ENCODE peak calls at places on chromosomes 12 and 14, in ten cellular contexts. J, O, G, R, H, P, F, I, A and Y are unnamed samples. For H3K36me3, the result is how much of the 10 kb centered on the place peaks cover.

GRCh38 chr14:24172871-24173281 is 996 bp downstream of the REC8 start:
- DNase-seq in J (no peak), O (no peak), G (no peak), R (no peak), H (no peak), P (no peak), F (peak), I (no peak), A (no peak), Y (no peak)

GRCh38 chr12:124881123-124881522 is 17.5 kb upstream of the SCARB1 start:
- DNase-seq in J (peak), O (no peak), G (no peak), R (peak), H (no peak), P (no peak), F (no peak), I (no peak), A (no peak), Y (no peak)

GRCh38 chr12:75628916-75629315 is 117.5 kb upstream of the KRR1 start:
- DNase-seq in J (no peak), O (no peak), G (no peak), R (no peak), H (no peak), P (no peak), F (no peak), I (no peak), A (no peak), Y (no peak)

GRCh38 chr14:50225974-50226297 is 5.4 kb downstream of the SOS2 start:
- DNase-seq in J (no peak), O (no peak), G (no peak), R (no peak), H (no peak), P (peak), F (no peak), I (no peak), A (no peak), Y (no peak)

GRCh38 chr14:46596236-46596635 is 55.3 kb downstream of the RPL10L start:
- DNase-seq in J (peak), O (no peak), G (no peak), R (no peak), H (no peak), P (no peak), F (no peak), I (no peak), A (no peak), Y (no peak)

GRCh38 chr12:79406993-79407392 is 283.8 kb downstream of the PAWR start:
- DNase-seq in J (no peak), O (peak), G (no peak), R (no peak), H (no peak), P (no peak), F (no peak), I (no peak), A (no peak), Y (no peak)

GRCh38 chr14:57963071-57963470 is 97.2 kb upstream of the SLC35F4 start:
- DNase-seq in J (no peak), O (no peak), G (no peak), R (no peak), H (no peak), P (no peak), F (no peak), I (no peak), A (no peak), Y (no peak)

GRCh38 chr12:119758236-119758635 is 90.3 kb downstream of the PRKAB1 start:
- DNase-seq in J (no peak), O (no peak), G (no peak), R (no peak), H (no peak), P (no peak), F (no peak), I (no peak), A (no peak), Y (no peak)

GRCh38 chr12:32248594-32249140 is 142.0 kb downstream of the BICD1 start:
- DNase-seq in J (no peak), O (no peak), G (no peak), R (no peak), H (no peak), P (no peak), F (no peak), I (peak), A (no peak), Y (no peak)

GRCh38 chr14:89473979-89474378 is 56.9 kb upstream of the FOXN3 start:
- DNase-seq in J (no peak), O (peak), G (no peak), R (no peak), H (no peak), P (no peak), F (no peak), I (no peak), A (peak), Y (no peak)

GRCh38 chr14:88030892-88031291 is 26.0 kb downstream of the GPR65 start:
- DNase-seq in J (no peak), O (no peak), G (no peak), R (no peak), H (no peak), P (no peak), F (no peak), I (no peak), A (no peak), Y (no peak)

GRCh38 chr12:27331299-27331926 is 1.2 kb upstream of the BMAL2 start:
- DNase-seq in J (peak), O (peak), G (no peak), R (no peak), H (no peak), P (peak), F (no peak), I (peak), A (peak), Y (no peak)

GRCh38 chr12:43336962-43337555 is 214.9 kb downstream of the ADAMTS20 start:
- DNase-seq in J (peak), O (peak), G (no peak), R (no peak), H (no peak), P (no peak), F (no peak), I (no peak), A (peak), Y (no peak)

GRCh38 chr14:67579636-67580035 is 20.4 kb downstream of the PIGH start:
- DNase-seq in J (no peak), O (no peak), G (peak), R (no peak), H (no peak), P (no peak), F (no peak), I (no peak), A (no peak), Y (no peak)

GRCh38 chr12:76310110-76310509 is 38.1 kb downstream of the BBS10 start:
- DNase-seq in J (peak), O (peak), G (no peak), R (no peak), H (no peak), P (no peak), F (no peak), I (no peak), A (peak), Y (no peak)

GRCh38 chr12:10018390-10018789 is 8.0 kb downstream of the CLEC12B start:
- DNase-seq in J (no peak), O (peak), G (no peak), R (no peak), H (no peak), P (no peak), F (no peak), I (no peak), A (peak), Y (no peak)

GRCh38 chr12:96054262-96054645 is 18.9 kb upstream of the LTA4H start:
- DNase-seq in J (peak), O (no peak), G (no peak), R (no peak), H (no peak), P (no peak), F (no peak), I (no peak), A (no peak), Y (no peak)

DNA sequence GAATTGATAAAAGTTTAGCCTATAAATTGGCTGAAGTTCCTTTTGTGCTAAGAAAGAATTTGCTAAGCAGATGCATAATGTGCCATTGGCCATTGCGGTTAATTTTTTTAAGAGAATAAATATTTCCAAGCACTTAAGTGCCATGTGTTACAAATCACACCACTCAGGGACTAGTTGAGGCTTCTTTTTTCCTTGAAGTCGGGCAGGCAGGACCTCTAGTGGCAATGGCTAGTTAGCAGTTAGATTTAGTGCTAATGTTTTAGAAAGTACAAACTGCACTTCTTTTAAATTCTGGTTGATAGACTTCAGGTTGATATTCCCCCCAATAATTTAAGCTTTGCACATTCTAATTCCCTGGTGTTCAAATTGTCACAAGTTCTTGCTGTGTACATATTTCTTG is 294.3 kb downstream of the APAF1 start:
- DNase-seq in J (peak), O (peak), G (no peak), R (no peak), H (no peak), P (no peak), F (no peak), I (no peak), A (peak), Y (no peak)
- TF ChIP-seq CTCF in J (peak), O (peak), G (no peak), R (peak), H (no peak), P (no peak), F (no peak), I (no peak), A (peak), Y (no peak)

GRCh38 chr14:69055973-69056372 is 76.9 kb upstream of the ACTN1 start:
- DNase-seq in J (no peak), O (no peak), G (no peak), R (no peak), H (no peak), P (no peak), F (no peak), I (no peak), A (no peak), Y (no peak)
- H3K36me3 ChIP-seq in J (under half), O (under half), G (under half), R (under half), H (half or more), P (under half), F (half or more), I (under half), A (under half), Y (under half)

GRCh38 chr12:92029902-92030586 is 115.6 kb downstream of the BTG1 start:
- DNase-seq in J (no peak), O (no peak), G (no peak), R (no peak), H (no peak), P (no peak), F (no peak), I (no peak), A (no peak), Y (no peak)
- H3K27ac ChIP-seq in J (no peak), O (no peak), G (peak), R (peak), H (peak), P (no peak), F (peak), I (no peak), A (no peak), Y (peak)

DNA sequence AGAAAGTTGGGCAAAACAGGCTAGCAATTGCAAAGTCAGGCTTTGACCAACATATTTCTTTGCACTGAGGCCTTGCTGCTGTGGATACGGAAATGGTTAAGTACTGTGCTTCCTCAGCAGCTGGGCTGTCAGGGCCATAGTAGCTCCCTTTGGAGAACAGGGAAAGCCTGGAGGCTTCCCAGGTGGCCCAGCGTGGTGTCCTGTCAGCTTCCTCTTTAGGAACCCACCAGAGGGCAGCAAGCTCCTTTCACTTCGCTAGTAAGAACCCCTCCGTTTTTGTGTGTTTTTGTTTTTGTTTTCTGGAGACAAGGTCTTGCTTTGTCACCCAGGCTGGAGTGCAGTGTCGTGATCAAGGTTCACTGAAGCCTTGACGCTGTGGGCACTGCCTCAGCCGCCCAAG is 1.7 kb upstream of the CFAP251 start:
- DNase-seq in J (peak), O (peak), G (no peak), R (no peak), H (no peak), P (no peak), F (no peak), I (no peak), A (peak), Y (no peak)
- TF ChIP-seq CTCF in J (peak), O (peak), G (no peak), R (no peak), H (peak), P (no peak), F (no peak), I (no peak), A (peak), Y (no peak)

DNA sequence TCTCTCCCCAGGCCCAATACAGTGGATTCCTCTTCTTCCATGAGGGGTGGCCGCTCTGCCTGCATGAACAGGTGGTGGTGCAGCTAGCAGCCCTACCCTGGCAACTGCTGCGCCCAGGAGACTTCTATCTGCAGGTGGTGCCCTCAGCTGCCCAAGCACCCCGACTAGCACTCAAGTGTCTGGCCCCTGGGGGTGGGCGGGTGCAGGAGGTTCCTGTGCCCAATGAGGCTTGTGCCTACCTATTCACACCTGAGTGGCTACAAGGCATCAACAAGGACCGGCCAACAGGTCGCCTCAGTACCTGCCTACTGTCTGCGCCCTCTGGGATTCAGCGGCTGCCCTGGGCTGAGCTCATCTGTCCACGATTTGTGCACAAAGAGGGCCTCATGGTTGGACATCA is 3.8 kb downstream of the ARHGEF40 start:
- DNase-seq in J (no peak), O (no peak), G (peak), R (no peak), H (no peak), P (no peak), F (no peak), I (no peak), A (no peak), Y (no peak)
- H3K36me3 ChIP-seq in J (under half), O (half or more), G (under half), R (under half), H (under half), P (under half), F (half or more), I (under half), A (under half), Y (under half)

DNA sequence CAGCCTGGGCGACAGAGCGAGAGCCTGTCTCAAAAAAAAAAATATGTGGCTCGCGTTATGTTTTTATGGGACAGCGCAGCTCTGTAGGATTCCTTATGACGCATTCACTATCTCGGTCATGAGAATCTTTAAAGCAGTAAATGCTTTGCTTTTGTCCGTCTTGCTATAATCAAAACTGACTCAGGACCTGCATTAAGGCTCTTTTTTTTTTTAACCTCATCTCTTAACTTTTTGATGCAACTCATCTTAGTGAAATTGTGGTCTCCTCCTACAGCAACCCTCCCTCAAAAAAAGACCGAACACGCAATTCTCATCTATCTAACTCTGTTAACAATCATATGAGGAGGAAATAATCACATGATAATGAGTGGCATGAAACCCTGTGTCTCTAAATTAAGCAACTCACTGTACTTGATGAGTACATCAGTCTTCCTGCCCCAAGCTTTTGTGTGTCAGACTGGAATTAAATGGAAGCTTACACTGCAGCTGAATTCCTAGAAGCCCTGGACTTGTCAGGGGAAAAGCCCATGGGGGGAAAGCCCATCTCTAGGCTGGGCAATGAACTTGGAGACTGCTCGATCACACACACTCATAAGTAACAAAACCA is 4.3 kb downstream of the P2RX4 start:
- DNase-seq in J (peak), O (peak), G (no peak), R (no peak), H (no peak), P (no peak), F (no peak), I (no peak), A (no peak), Y (no peak)
- H3K27ac ChIP-seq in J (no peak), O (peak), G (no peak), R (peak), H (peak), P (no peak), F (peak), I (peak), A (peak), Y (peak)

GRCh38 chr12:57460457-57461325 is 1.1 kb downstream of the GLI1 start:
- DNase-seq in J (no peak), O (no peak), G (no peak), R (peak), H (no peak), P (no peak), F (peak), I (no peak), A (no peak), Y (no peak)
- TF ChIP-seq CTCF in J (no peak), O (no peak), G (no peak), R (no peak), H (no peak), P (no peak), F (no peak), I (no peak), A (no peak), Y (no peak)